ENCODE peak calls at places on chromosomes 13 and 19, in seven cellular contexts. E is mucosa of descending colon; H is naive thymus-derived CD4-positive, alpha-beta T cell; W is GM23248; O is effector memory CD4-positive, alpha-beta T cell; Z is IMR-90; N is neuronal stem cell. Q is an unnamed sample.

GRCh38 chr13:59416561-59416960 is 747.2 kb downstream of the DIAPH3 start:
- DNase-seq in E (no peak), H (no peak), W (no peak), O (no peak), Z (no peak), N (no peak), Q (no peak)

GRCh38 chr13:106640515-106640914 is 72.6 kb upstream of the ARGLU1 start:
- DNase-seq in E (no peak), H (no peak), W (no peak), O (no peak), Z (no peak), N (no peak), Q (no peak)

GRCh38 chr13:107866007-107866665 is 349.2 kb downstream of the LIG4 start:
- DNase-seq in E (no peak), H (no peak), W (peak; percentile 68), O (no peak), Z (peak; percentile 34), N (peak; percentile 43), Q (peak; percentile 61)

GRCh38 chr13:39527961-39528720 is 74.9 kb downstream of the LHFPL6 start:
- DNase-seq in E (no peak), H (no peak), W (peak; percentile 97), O (no peak), Z (peak; percentile 96), N (no peak), Q (peak; percentile 83)

GRCh38 chr13:104976964-104977363 is 1558.5 kb downstream of the EFNB2 start:
- DNase-seq in E (no peak), H (no peak), W (no peak), O (no peak), Z (no peak), N (no peak), Q (no peak)

GRCh38 chr13:42047561-42048322 is 706 bp upstream of the DGKH start:
- DNase-seq in E (peak; percentile 80), H (peak; percentile 25), W (peak; percentile 78), O (no peak), Z (peak; percentile 70), N (peak; percentile 51), Q (peak; percentile 72)

GRCh38 chr13:29861694-29862110 is 11.3 kb upstream of the UBL3 start:
- DNase-seq in E (no peak), H (no peak), W (peak; percentile 99), O (no peak), Z (peak; percentile 97), N (no peak), Q (peak; percentile 30)

GRCh38 chr19:5785423-5785822 is 877 bp upstream of the PRR22 start:
- DNase-seq in E (no peak), H (no peak), W (no peak), O (no peak), Z (no peak), N (no peak), Q (no peak)

GRCh38 chr13:22110368-22110767 is 439.5 kb downstream of the FGF9 start:
- DNase-seq in E (no peak), H (no peak), W (peak; percentile 59), O (no peak), Z (no peak), N (no peak), Q (peak; percentile 90)

GRCh38 chr13:110265341-110265681 is 41.6 kb downstream of the COL4A1 start:
- DNase-seq in E (no peak), H (no peak), W (no peak), O (no peak), Z (no peak), N (no peak), Q (no peak)

GRCh38 chr19:5934779-5935472 is 20.9 kb downstream of the CAPS start:
- DNase-seq in E (no peak), H (no peak), W (peak; percentile 92), O (no peak), Z (peak; percentile 90), N (no peak), Q (no peak)

GRCh38 chr13:111006508-111007031 is 91.7 kb upstream of the ANKRD10 start:
- DNase-seq in E (peak; percentile 42), H (no peak), W (peak; percentile 95), O (no peak), Z (peak; percentile 84), N (peak; percentile 1), Q (peak; percentile 90)

GRCh38 chr13:113029487-113030258 is 60.7 kb downstream of the MCF2L start:
- DNase-seq in E (peak; percentile 67), H (peak; percentile 36), W (peak; percentile 19), O (peak; percentile 17), Z (no peak), N (peak; percentile 59), Q (no peak)

GRCh38 chr19:10846500-10847202 is 1.6 kb upstream of the C19orf38 start:
- DNase-seq in E (no peak), H (no peak), W (no peak), O (no peak), Z (no peak), N (no peak), Q (no peak)

GRCh38 chr19:18683955-18684641 is 618 bp downstream of the CRTC1 start:
- DNase-seq in E (no peak), H (no peak), W (no peak), O (no peak), Z (no peak), N (no peak), Q (no peak)

GRCh38 chr19:2533686-2534085 is 57.8 kb downstream of the GADD45B start:
- DNase-seq in E (no peak), H (peak; percentile 14), W (no peak), O (no peak), Z (no peak), N (no peak), Q (no peak)

GRCh38 chr13:113903361-113903760 is 39.5 kb upstream of the GAS6 start:
- DNase-seq in E (no peak), H (no peak), W (peak; percentile 93), O (no peak), Z (peak; percentile 78), N (no peak), Q (peak; percentile 96)

GRCh38 chr13:102993348-102993747 is 72.9 kb downstream of the SLC10A2 start:
- DNase-seq in E (no peak), H (no peak), W (no peak), O (no peak), Z (no peak), N (no peak), Q (no peak)

GRCh38 chr13:113013303-113013702 is 44.3 kb downstream of the MCF2L start:
- DNase-seq in E (no peak), H (no peak), W (no peak), O (no peak), Z (no peak), N (no peak), Q (no peak)

DNA sequence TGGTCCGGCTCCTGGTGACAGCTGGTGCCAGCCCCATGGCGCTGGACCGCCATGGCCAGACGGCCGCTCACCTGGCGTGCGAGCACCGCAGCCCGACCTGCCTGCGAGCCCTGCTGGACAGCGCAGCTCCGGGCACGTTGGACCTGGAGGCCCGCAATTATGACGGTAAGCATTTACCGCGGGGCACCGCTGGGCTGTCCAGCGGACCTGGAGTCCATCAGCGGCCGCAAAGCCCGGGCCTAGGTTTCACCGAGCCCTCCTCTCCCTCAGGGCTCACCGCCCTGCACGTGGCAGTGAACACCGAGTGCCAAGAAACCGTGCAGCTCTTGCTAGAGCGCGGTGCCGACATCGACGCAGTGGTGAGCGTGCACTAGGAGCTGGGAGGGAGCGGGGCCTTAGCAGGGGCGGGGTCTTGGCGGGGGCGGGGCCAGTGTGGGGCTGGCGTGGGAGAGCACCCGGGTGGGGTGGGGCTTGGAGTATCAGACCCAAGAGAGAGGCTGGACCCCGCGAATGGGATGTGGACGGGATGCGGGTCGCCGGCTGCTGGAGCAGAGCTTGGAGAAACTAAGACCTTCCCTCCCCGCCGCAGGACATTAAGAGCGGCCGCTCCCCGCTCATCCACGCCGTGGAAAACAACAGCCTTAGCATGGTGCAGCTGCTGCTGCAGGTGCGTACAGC is 8.7 kb downstream of the BCL3 start:
- DNase-seq in E (peak; percentile 62), H (no peak), W (no peak), O (no peak), Z (peak; percentile 73), N (no peak), Q (no peak)
- H3K4me3 ChIP-seq in E (no peak overlapping the region), H (no peak overlapping the region), W (no peak overlapping the region), O (no peak overlapping the region), Z (peak overlapping the region; percentile 7), N (peak overlapping the region; percentile 17), Q (no peak overlapping the region)

GRCh38 chr19:49489601-49490167 is 2.3 kb downstream of the RPL13A start:
- DNase-seq in E (no peak), H (no peak), W (peak; percentile 52), O (no peak), Z (no peak), N (no peak), Q (peak; percentile 68)

GRCh38 chr19:49490287-49491029 is 3.0 kb downstream of the RPL13A start:
- DNase-seq in E (no peak), H (no peak), W (no peak), O (no peak), Z (no peak), N (no peak), Q (no peak)

GRCh38 chr19:49487277-49488045 is at the start of gene RPL13A:
- DNase-seq in E (peak; percentile 100), H (peak; percentile 99), W (peak; percentile 99), O (peak; percentile 100), Z (peak; percentile 99), N (peak; percentile 100), Q (peak; percentile 99)

GRCh38 chr19:49488046-49488862 is 846 bp downstream of the RPL13A start:
- DNase-seq in E (no peak), H (no peak), W (peak; percentile 52), O (no peak), Z (no peak), N (no peak), Q (no peak)

GRCh38 chr19:49488863-49489537 is 1.6 kb downstream of the RPL13A start:
- DNase-seq in E (no peak), H (no peak), W (peak; percentile 60), O (no peak), Z (no peak), N (no peak), Q (no peak)
- H3K36me3 ChIP-seq in E (peaks cover 15% of the 10 kb centered on the region), H (peaks cover 66% of the 10 kb centered on the region), W (peaks cover 44% of the 10 kb centered on the region), O (peaks cover 66% of the 10 kb centered on the region), Z (peaks cover 47% of the 10 kb centered on the region), N (peaks cover 53% of the 10 kb centered on the region), Q (peaks cover 59% of the 10 kb centered on the region)

GRCh38 chr19:4277051-4277700 is 1.9 kb upstream of the SHD start:
- DNase-seq in E (no peak), H (no peak), W (no peak), O (no peak), Z (no peak), N (no peak), Q (no peak)

GRCh38 chr19:4278926-4279529 is at the start of gene SHD:
- DNase-seq in E (no peak), H (no peak), W (no peak), O (no peak), Z (no peak), N (no peak), Q (no peak)

GRCh38 chr19:4278010-4278409 is 1.1 kb upstream of the SHD start:
- DNase-seq in E (no peak), H (no peak), W (no peak), O (no peak), Z (no peak), N (no peak), Q (no peak)

GRCh38 chr19:4278460-4278901 is 585 bp upstream of the SHD start:
- DNase-seq in E (no peak), H (no peak), W (no peak), O (no peak), Z (no peak), N (no peak), Q (no peak)

GRCh38 chr19:4279530-4280422 is 710 bp downstream of the SHD start:
- DNase-seq in E (no peak), H (no peak), W (no peak), O (no peak), Z (no peak), N (no peak), Q (no peak)
- H3K4me3 ChIP-seq in E (no peak overlapping the region), H (no peak overlapping the region), W (no peak overlapping the region), O (peak overlapping the region; percentile 8), Z (no peak overlapping the region), N (peak overlapping the region; percentile 65), Q (no peak overlapping the region)

GRCh38 chr19:1009043-1009975 is 9.1 kb downstream of the GRIN3B start:
- DNase-seq in E (peak; percentile 56), H (no peak), W (peak; percentile 30), O (no peak), Z (peak; percentile 83), N (no peak), Q (no peak)
- H3K36me3 ChIP-seq in E (peaks cover 7% of the 10 kb centered on the region), H (peaks cover 51% of the 10 kb centered on the region), W (no peaks in the 10 kb centered on the region), O (peaks cover 43% of the 10 kb centered on the region), Z (peaks cover 38% of the 10 kb centered on the region), N (peaks cover 39% of the 10 kb centered on the region), Q (no peaks in the 10 kb centered on the region)